ENCODE peak calls at places on chromosomes 12 and 14, in six cellular contexts. X is GM23338, U is PC-3, J is neural progenitor cell, V is GM23248, O is PC-9. Z is an unnamed sample.
A peak's percentile ranks its signal among the peaks of the same experiment; 100 is the strongest.

GRCh38 chr12:99380701-99381100 is 266.9 kb upstream of the GARIN6 start:
- DNase-seq in V (no peak), O (no peak), U (no peak), J (no peak), X (no peak), Z (no peak)

GRCh38 chr12:24455811-24456210 is 493.1 kb downstream of the BCAT1 start:
- DNase-seq in V (no peak), X (no peak), O (no peak), J (no peak), U (no peak), Z (no peak)

GRCh38 chr14:93536945-93537344 is 106.2 kb downstream of the UNC79 start:
- DNase-seq in X (peak; percentile 85), V (peak; percentile 34), J (peak; percentile 68), O (no peak), U (peak; percentile 36), Z (no peak)

GRCh38 chr12:104299842-104300481 is 3.6 kb upstream of the EID3 start:
- DNase-seq in O (no peak), V (no peak), X (peak; percentile 30), J (no peak), U (no peak), Z (no peak)

GRCh38 chr14:21030531-21030930 is 514 bp downstream of the TPPP2 start:
- DNase-seq in J (no peak), U (no peak), X (no peak), V (no peak), O (no peak), Z (no peak)

GRCh38 chr12:106246891-106247730 is 709 bp downstream of the CKAP4 start:
- DNase-seq in V (peak; percentile 89), X (peak; percentile 56), O (peak; percentile 42), U (peak; percentile 57), J (peak; percentile 93), Z (peak; percentile 59)

GRCh38 chr14:105375635-105376057 is 22.7 kb upstream of the TEX22 start:
- DNase-seq in U (no peak), J (no peak), X (no peak), O (no peak), V (peak; percentile 16), Z (no peak)

GRCh38 chr12:105892362-105892910 is 246.3 kb downstream of the NUAK1 start:
- DNase-seq in J (no peak), V (no peak), O (no peak), U (no peak), X (no peak), Z (no peak)

GRCh38 chr14:26394114-26394855 is 203.5 kb downstream of the NOVA1 start:
- DNase-seq in U (peak; percentile 59), X (peak; percentile 43), O (peak; percentile 54), V (peak; percentile 47), J (peak; percentile 36), Z (no peak)

GRCh38 chr14:68675233-68675577 is 117.7 kb downstream of the ZFP36L1 start:
- DNase-seq in V (peak; percentile 64), O (peak; percentile 37), X (no peak), J (no peak), U (peak; percentile 93), Z (no peak)

GRCh38 chr12:12508612-12509011 is 54.1 kb downstream of the DUSP16 start:
- DNase-seq in U (no peak), J (no peak), V (peak; percentile 69), O (no peak), X (no peak), Z (no peak)

GRCh38 chr12:12511021-12511783 is 51.5 kb downstream of the DUSP16 start:
- DNase-seq in O (no peak), U (peak; percentile 4), J (no peak), V (peak; percentile 31), X (no peak), Z (no peak)

GRCh38 chr12:12511895-12512674 is 50.6 kb downstream of the DUSP16 start:
- DNase-seq in O (no peak), U (no peak), J (no peak), V (peak; percentile 27), X (no peak), Z (no peak)

GRCh38 chr12:12507121-12507520 is 55.5 kb downstream of the DUSP16 start:
- DNase-seq in U (no peak), O (no peak), J (no peak), X (no peak), V (no peak), Z (no peak)

GRCh38 chr12:12510141-12510540 is 52.5 kb downstream of the DUSP16 start:
- DNase-seq in V (peak; percentile 92), U (peak; percentile 64), J (no peak), X (no peak), O (no peak), Z (no peak)
- H3F3A ChIP-seq in V (peaks cover 60% of the 10 kb centered on the region), U (no peaks in the 10 kb centered on the region), J (no peaks in the 10 kb centered on the region), X (no peaks in the 10 kb centered on the region), O (no peaks in the 10 kb centered on the region), Z (no peaks in the 10 kb centered on the region)

DNA sequence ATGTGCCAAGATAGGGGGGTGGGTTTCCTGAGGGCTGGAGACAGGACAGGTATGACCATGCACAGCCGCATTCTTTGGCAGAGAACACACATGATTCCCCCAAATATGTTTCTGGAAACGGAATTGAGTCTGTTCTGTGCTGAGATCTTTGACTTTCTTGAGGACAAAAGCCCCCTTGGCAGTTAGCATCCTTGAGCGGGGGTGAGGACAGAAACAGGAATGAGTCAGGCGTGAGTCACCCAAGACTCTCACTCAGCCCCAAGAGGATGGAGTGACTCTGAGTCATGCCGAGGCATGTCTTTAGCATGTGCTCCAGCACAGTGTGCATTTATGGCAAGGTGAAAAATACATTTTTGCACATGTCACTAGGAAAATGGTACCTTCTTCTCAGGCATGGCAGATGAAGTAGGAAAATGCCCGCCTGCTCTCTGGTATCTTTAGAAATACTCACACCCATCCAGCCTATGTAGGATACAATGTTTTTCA is 52.1 kb downstream of the DAD1 start:
- DNase-seq in V (peak; percentile 99), X (no peak), U (peak; percentile 98), J (no peak), O (peak; percentile 49), Z (no peak)
- H3K4me1 ChIP-seq in V (peaks cover 28% of the 10 kb centered on the region), X (no peaks in the 10 kb centered on the region), U (peaks cover 15% of the 10 kb centered on the region), J (no peaks in the 10 kb centered on the region), O (peaks cover 12% of the 10 kb centered on the region), Z (peaks cover 15% of the 10 kb centered on the region)

DNA sequence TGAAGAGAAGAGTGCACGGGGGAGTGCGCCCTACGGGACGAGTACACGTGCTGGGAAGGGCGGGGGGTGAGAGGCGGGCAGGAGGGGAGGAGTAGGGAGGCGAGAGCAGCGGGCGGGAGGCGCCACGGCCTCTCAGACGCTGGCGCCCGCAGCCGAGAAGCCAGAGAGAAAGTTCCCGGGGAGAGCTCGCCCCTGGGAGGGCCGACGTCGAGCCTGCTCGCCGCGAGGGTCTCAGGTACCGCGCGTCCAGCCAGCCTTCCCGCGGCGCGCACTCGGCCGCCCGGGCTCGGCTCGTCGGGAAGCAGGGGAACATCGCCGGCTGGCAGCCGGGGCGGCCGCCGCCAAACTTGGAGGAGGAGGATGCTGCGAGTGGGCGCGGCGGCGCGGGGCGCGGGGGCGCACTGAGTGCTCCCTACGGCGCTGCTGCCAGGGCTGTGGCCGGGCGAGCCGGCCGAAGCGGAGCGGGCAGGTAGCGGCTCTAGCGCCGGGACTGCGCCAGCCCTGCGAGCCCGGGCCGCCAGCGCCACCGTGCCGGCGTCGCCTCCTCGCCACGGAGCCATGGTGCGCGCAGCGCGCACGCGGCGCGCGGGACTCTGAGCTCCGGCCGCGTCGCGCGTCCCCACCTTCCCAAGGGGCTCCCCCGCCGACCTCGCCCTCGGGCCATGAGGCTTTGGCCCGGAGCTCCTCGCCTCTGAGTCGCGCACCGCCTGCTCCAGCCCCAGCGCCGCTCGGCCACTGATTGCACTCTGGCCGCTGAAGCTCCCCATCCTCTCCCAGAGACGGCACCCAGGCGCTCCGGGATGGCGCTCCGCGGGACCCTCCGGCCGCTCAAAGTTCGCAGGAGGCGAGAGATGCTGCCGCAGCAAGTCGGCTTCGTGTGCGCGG is at the start of gene SLC24A4:
- DNase-seq in V (peak; percentile 44), U (no peak), J (peak; percentile 75), X (peak; percentile 69), O (no peak), Z (no peak)
- TF ChIP-seq EZH2 in V (no peak), U (no peak), J (peak; percentile 92), X (no peak), O (no peak), Z (no peak)

GRCh38 chr12:93704625-93705024 is 27.4 kb downstream of the CRADD start:
- DNase-seq in U (no peak), J (no peak), X (no peak), V (no peak), O (no peak), Z (no peak)

GRCh38 chr12:93702707-93703305 is 25.6 kb downstream of the CRADD start:
- DNase-seq in U (no peak), O (no peak), X (no peak), J (no peak), V (peak; percentile 43), Z (no peak)

GRCh38 chr12:93706387-93706786 is 29.2 kb downstream of the CRADD start:
- DNase-seq in U (no peak), X (no peak), V (peak; percentile 24), J (no peak), O (no peak), Z (no peak)

GRCh38 chr12:93705237-93705636 is 28.1 kb downstream of the CRADD start:
- DNase-seq in U (no peak), X (no peak), J (no peak), V (no peak), O (no peak), Z (no peak)

DNA sequence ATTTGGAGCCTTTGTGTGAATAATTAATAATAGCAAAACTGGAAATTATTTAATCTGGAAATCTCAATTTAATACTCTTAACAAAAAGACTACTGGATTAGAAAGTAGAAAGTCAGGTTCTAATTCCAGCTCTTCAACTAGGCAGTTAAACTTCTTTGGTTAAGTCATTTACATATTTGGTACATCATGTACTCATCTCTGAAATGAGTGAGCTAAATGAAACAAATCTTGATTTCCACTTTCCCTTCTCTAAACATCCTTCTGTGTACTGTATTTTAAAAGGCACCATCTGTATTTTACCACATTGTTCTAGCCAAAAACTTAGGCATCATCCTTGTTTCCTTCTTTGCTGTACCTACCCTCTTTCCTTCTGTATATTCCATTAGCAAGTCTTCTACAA is 26.9 kb downstream of the CRADD start:
- DNase-seq in V (no peak), J (no peak), U (no peak), O (no peak), X (no peak), Z (no peak)
- H3F3A ChIP-seq in V (peaks cover 48% of the 10 kb centered on the region), J (no peaks in the 10 kb centered on the region), U (no peaks in the 10 kb centered on the region), O (peaks cover 4% of the 10 kb centered on the region), X (no peaks in the 10 kb centered on the region), Z (no peaks in the 10 kb centered on the region)

Z was measured in MM.1S.